ENCODE peak calls at places on chromosome 9, in four cellular contexts. H is endothelial cell, V is adrenal gland, F is upper lobe of right lung. S is an unnamed sample.

GRCh38 chr9:122562134-122562760 is 9.3 kb downstream of the OR1N2 start:
- DNase-seq in H (no peak), V (no peak), F (no peak), S (no peak)

GRCh38 chr9:131885144-131885609 is 145.3 kb upstream of the RAPGEF1 start:
- DNase-seq in H (no peak), V (no peak), F (peak; percentile 70), S (no peak)

GRCh38 chr9:93134018-93134739 is at the start of gene NINJ1:
- DNase-seq in H (peak; percentile 69), V (peak; percentile 70), F (peak; percentile 89), S (peak; percentile 95)

GRCh38 chr9:96317335-96317980 is 15.5 kb upstream of the HSD17B3 start:
- DNase-seq in H (peak; percentile 56), V (peak; percentile 55), F (peak; percentile 72), S (peak; percentile 65)

GRCh38 chr9:97510797-97511761 is 9.6 kb downstream of the TMOD1 start:
- DNase-seq in H (no peak), V (peak; percentile 20), F (no peak), S (peak; percentile 68)

GRCh38 chr9:124281934-124282351 is 24.2 kb downstream of the NEK6 start:
- DNase-seq in H (no peak), V (no peak), F (no peak), S (no peak)

GRCh38 chr9:21995652-21996275 is 1.2 kb downstream of the CDKN2B-AS1 start:
- DNase-seq in H (peak; percentile 64), V (peak; percentile 55), F (peak; percentile 80), S (peak; percentile 52)

GRCh38 chr9:79210541-79211243 is 361.1 kb upstream of the TLE4 start:
- DNase-seq in H (no peak), V (no peak), F (no peak), S (no peak)

GRCh38 chr9:7938092-7938491 is 138.5 kb upstream of the DMAC1 start:
- DNase-seq in H (no peak), V (no peak), F (no peak), S (no peak)

GRCh38 chr9:94613003-94613402 is 19.4 kb upstream of the FBP2 start:
- DNase-seq in H (no peak), V (no peak), F (no peak), S (no peak)
- TF ChIP-seq CTCF in H (no peak), V (no peak), F (no peak), S (no peak)

GRCh38 chr9:136664799-136665082 is 2.0 kb downstream of the EGFL7 start:
- DNase-seq in H (no peak), V (no peak), F (no peak), S (no peak)

GRCh38 chr9:136666364-136667216 is 3.9 kb downstream of the EGFL7 start:
- DNase-seq in H (no peak), V (no peak), F (no peak), S (no peak)

GRCh38 chr9:136665111-136665703 is 2.5 kb downstream of the EGFL7 start:
- DNase-seq in H (no peak), V (no peak), F (no peak), S (peak; percentile 76)

GRCh38 chr9:136667217-136667939 is 4.7 kb downstream of the EGFL7 start:
- DNase-seq in H (no peak), V (no peak), F (no peak), S (no peak)

DNA sequence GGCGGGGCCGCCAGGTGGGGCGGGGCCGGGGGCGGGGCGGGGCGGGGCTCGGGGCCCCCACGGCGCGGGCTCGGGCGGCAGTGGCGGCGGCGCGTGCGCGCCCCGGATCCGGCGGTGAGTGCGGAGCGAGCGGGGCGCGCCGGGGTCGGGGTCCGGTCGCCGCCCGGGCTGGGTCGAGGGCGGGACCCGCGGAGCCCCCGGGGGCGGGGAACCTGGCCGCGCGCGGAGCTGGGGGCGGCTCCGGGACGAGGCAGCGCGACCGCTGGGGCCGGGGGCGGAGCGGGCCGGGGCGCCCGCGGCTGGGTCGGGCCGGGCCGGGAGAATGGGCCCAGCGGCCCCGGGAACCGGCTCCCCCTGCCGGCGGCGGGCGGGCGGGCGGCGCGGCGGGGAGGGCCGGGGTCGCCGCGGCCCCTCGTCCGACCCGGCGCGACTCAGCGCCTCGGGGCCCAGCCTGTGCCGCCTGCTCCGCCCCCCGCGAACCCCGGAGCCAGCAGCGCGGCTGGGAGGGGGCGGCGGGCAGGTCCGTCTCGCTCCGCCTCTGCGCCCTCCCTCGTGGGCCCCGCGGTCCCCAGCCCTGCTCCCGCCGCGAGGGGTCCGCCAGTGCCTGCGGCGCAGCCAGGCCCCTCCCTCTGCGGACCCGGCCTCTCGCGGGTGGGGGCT is 3.1 kb downstream of the EGFL7 start:
- DNase-seq in H (peak; percentile 58), V (no peak), F (no peak), S (peak; percentile 69)
- TF ChIP-seq CTCF in H (no peak), V (no peak), F (no peak), S (no peak)

GRCh38 chr9:37508135-37508833 is 22.5 kb downstream of the POLR1E start:
- DNase-seq in H (no peak), V (no peak), F (peak; percentile 61), S (no peak)

GRCh38 chr9:37509536-37509935 is 23.8 kb downstream of the POLR1E start:
- DNase-seq in H (no peak), V (no peak), F (peak; percentile 48), S (no peak)

GRCh38 chr9:37511006-37511714 is 25.4 kb downstream of the POLR1E start:
- DNase-seq in H (peak; percentile 47), V (no peak), F (peak; percentile 56), S (peak; percentile 58)

GRCh38 chr9:37507586-37508134 is 21.9 kb downstream of the POLR1E start:
- DNase-seq in H (no peak), V (no peak), F (peak; percentile 22), S (no peak)

DNA sequence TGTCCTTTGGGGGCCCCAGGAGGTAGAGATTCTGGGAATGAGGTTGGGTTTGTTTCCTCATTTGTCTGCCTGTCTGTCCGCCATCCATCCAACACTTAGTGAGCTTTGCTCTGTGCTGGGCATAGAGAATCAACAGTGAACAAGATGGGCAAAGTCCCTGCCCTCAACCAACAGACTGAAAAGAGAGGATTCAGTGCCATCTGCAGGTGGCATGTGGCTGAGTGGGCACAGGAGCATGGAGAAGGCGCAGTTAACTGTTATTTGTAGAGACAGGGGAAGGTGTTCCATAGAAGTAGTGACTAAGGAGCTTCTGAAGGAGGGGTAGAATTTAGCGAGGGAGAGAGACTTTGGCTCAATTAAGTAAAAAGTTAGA is 23.1 kb downstream of the POLR1E start:
- DNase-seq in H (no peak), V (no peak), F (peak; percentile 16), S (no peak)
- TF ChIP-seq CTCF in H (no peak), V (peak; percentile 25), F (no peak), S (no peak)

DNA sequence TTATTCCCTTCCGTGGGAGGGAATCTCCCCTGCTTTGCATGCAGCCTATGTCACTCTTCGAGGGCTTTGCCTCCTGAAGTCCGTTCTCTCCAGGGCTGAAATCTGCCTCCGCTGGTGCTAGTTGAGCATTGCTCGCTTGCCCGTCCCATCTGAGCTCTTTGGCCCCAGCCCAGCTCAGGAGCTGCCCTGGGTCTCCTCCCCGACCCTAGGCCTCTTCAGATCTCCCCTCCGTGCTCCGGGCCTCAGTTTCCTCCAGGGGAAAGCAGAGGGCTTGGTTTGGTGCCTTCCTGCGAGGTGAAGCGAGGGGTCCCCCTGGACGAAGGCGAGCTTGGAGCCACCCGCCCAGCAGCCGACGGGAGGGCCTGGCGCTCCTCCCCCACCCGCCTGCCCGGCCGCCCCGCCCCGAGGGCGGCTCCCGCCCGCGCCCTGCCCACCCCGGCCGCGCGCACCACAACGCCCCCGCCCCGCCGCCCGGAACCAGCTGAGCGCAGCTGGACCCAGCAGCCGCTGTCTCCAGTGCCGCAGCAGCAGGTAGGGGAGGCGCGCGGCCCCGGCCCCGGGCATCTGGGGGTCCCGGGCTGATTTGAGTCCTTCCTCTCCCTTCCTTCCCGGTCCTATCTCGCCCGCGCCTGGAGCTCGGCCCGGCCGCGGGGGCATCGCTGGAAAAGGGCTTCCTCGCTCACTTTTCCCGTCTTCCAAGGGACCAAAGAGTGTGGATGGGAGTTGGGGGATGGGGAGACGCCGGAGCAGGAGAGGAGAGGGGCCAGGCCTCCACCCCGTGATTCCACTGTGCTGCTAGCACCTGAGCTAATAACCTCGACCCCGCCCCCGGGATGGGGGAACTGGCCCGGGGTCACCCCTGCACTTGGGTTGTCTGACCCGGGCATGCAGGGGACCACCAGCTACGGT is at the start of gene GSN:
- DNase-seq in H (peak; percentile 75), V (peak; percentile 77), F (peak; percentile 94), S (peak; percentile 88)
- TF ChIP-seq CTCF in H (no peak), V (no peak), F (peak; percentile 27), S (no peak)

DNA sequence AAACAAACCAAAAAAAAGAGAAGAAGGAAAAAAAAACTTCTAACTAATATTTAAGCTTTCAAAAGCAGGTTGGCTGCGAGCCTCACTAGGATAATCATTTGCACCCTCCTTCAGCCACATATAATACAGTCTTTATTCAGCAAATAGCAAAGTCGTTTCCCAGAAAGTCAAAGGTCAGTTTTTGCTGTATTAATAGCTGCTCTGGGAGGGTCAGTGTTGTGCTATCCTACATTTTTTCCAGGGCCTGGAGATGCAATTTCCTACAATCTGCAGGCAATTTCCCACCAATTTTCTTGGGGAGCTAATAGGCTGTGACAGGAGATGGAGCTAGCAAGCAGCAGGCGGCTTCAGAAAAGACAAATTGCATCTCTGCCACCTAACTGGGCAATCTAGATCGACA is 136.8 kb downstream of the TLE1 start:
- DNase-seq in H (no peak), V (no peak), F (no peak), S (no peak)
- TF ChIP-seq CTCF in H (no peak), V (no peak), F (no peak), S (no peak)

GRCh38 chr9:136451221-136451877 is 11.7 kb upstream of the INPP5E start:
- DNase-seq in H (no peak), V (no peak), F (no peak), S (no peak)
- TF ChIP-seq CTCF in H (no peak), V (no peak), F (no peak), S (no peak)

GRCh38 chr9:33813712-33814641 is 3.0 kb upstream of the UBE2R2 start:
- DNase-seq in H (no peak), V (no peak), F (no peak), S (peak; percentile 49)
- TF ChIP-seq CTCF in H (peak; percentile 88), V (peak; percentile 68), F (peak; percentile 70), S (peak; percentile 14)

DNA sequence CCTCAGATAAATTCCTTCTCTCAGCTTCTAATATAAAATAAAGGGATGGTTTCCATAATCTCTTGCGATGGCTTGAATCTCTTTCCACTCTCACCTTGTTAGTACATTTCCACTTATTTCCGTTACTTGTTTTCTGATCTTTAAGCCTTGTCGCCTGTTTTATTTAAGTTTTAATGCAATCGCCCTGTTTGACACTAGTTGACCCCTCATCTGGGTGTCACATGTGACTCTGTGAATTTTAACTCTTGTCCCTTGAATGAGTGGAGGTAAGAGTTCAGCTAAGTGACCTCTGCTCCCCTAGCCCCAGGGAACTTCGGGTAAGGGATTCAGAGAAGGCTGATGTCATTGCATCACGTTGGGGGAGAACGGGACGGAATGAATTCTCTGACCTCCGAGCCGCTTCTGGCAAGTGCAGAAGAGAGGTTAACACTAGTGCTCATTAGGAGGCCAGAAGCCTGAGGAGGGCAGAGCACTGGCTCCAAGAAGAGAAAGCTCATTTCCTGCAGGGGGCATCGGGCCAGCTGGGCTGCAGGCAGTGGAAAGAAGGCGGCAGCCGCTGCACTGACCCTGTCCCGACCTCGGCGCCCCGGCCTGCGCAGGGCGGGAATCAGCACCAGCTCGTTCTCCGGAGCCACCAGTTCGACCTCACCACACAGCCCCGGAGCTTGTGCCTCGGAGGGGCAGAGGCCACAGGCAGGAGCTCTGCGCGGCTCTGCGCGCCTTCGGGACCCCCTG is 569 bp downstream of the HINT2 start:
- DNase-seq in H (peak; percentile 76), V (peak; percentile 78), F (peak; percentile 85), S (peak; percentile 57)
- TF ChIP-seq CTCF in H (no peak), V (peak; percentile 19), F (peak; percentile 38), S (no peak)